ENCODE peak calls at places on chromosomes 12 and 14, in five cellular contexts. One of them, this sample, is unnamed.

GRCh38 chr12:13254311-13254710 is 57.8 kb downstream of the EMP1 start:
- DNase-seq in MCF 10A: no peak
- DNase-seq in testis: no peak
- DNase-seq in CD4-positive, alpha-beta T cell: no peak
- DNase-seq in tibial artery: no peak
- DNase-seq in this sample: no peak

GRCh38 chr12:21769311-21769710 is 5.2 kb downstream of the KCNJ8 start:
- DNase-seq in MCF 10A: no peak
- DNase-seq in testis: no peak
- DNase-seq in CD4-positive, alpha-beta T cell: no peak
- DNase-seq in tibial artery: no peak
- DNase-seq in this sample: no peak

GRCh38 chr12:15831315-15831993 is 42.3 kb upstream of the EPS8 start:
- DNase-seq in MCF 10A: no peak
- DNase-seq in testis: no peak
- DNase-seq in CD4-positive, alpha-beta T cell: no peak
- DNase-seq in tibial artery: no peak
- DNase-seq in this sample: no peak

GRCh38 chr12:89856431-89856830 is 147.8 kb upstream of the ATP2B1 start:
- DNase-seq in MCF 10A: no peak
- DNase-seq in testis: no peak
- DNase-seq in CD4-positive, alpha-beta T cell: no peak
- DNase-seq in tibial artery: no peak
- DNase-seq in this sample: no peak

GRCh38 chr12:132362966-132363660 is 33.7 kb upstream of the GALNT9 start:
- DNase-seq in MCF 10A: no peak
- DNase-seq in testis: no peak
- DNase-seq in CD4-positive, alpha-beta T cell: no peak
- DNase-seq in tibial artery: no peak
- DNase-seq in this sample: no peak

GRCh38 chr14:31194095-31194494 is 13.5 kb downstream of the HECTD1 start:
- DNase-seq in MCF 10A: no peak
- DNase-seq in testis: no peak
- DNase-seq in CD4-positive, alpha-beta T cell: no peak
- DNase-seq in tibial artery: no peak
- DNase-seq in this sample: no peak

GRCh38 chr12:110312581-110313360 is 31.7 kb downstream of the ATP2A2 start:
- DNase-seq in MCF 10A: peak; percentile 73
- DNase-seq in testis: no peak
- DNase-seq in CD4-positive, alpha-beta T cell: no peak
- DNase-seq in tibial artery: no peak
- DNase-seq in this sample: no peak

GRCh38 chr14:104333903-104334811 is 195.8 kb downstream of the KIF26A start:
- DNase-seq in MCF 10A: no peak
- DNase-seq in testis: peak; percentile 12
- DNase-seq in CD4-positive, alpha-beta T cell: no peak
- DNase-seq in tibial artery: no peak
- DNase-seq in this sample: no peak

GRCh38 chr12:59194794-59195193 is 274.5 kb upstream of the LRIG3 start:
- DNase-seq in MCF 10A: no peak
- DNase-seq in testis: no peak
- DNase-seq in CD4-positive, alpha-beta T cell: no peak
- DNase-seq in tibial artery: no peak
- DNase-seq in this sample: no peak

GRCh38 chr14:20657216-20658211 is 16.0 kb upstream of the OR6S1 start:
- DNase-seq in MCF 10A: peak; percentile 17
- DNase-seq in testis: no peak
- DNase-seq in CD4-positive, alpha-beta T cell: peak; percentile 12
- DNase-seq in tibial artery: no peak
- DNase-seq in this sample: peak; percentile 70

GRCh38 chr14:99716850-99717681 is 33.0 kb downstream of the CYP46A1 start:
- DNase-seq in MCF 10A: no peak
- DNase-seq in testis: no peak
- DNase-seq in CD4-positive, alpha-beta T cell: no peak
- DNase-seq in tibial artery: no peak
- DNase-seq in this sample: peak; percentile 6

GRCh38 chr12:76026643-76027063 is 4.9 kb downstream of the PHLDA1 start:
- DNase-seq in MCF 10A: peak; percentile 49
- DNase-seq in testis: no peak
- DNase-seq in CD4-positive, alpha-beta T cell: no peak
- DNase-seq in tibial artery: no peak
- DNase-seq in this sample: no peak

GRCh38 chr14:69354383-69355154 is 43.5 kb downstream of the ERH start:
- DNase-seq in MCF 10A: no peak
- DNase-seq in testis: no peak
- DNase-seq in CD4-positive, alpha-beta T cell: peak; percentile 24
- DNase-seq in tibial artery: no peak
- DNase-seq in this sample: no peak

GRCh38 chr12:124365726-124366430 is 71.0 kb downstream of the RFLNA start:
- DNase-seq in MCF 10A: no peak
- DNase-seq in testis: peak; percentile 53
- DNase-seq in CD4-positive, alpha-beta T cell: no peak
- DNase-seq in tibial artery: no peak
- DNase-seq in this sample: no peak

GRCh38 chr12:115010324-115010995 is 326.5 kb upstream of the TBX3 start:
- DNase-seq in MCF 10A: peak; percentile 93
- DNase-seq in testis: no peak
- DNase-seq in CD4-positive, alpha-beta T cell: no peak
- DNase-seq in tibial artery: no peak
- DNase-seq in this sample: no peak

GRCh38 chr12:67539946-67540345 is 108.6 kb upstream of the DYRK2 start:
- DNase-seq in MCF 10A: peak; percentile 46
- DNase-seq in testis: no peak
- DNase-seq in CD4-positive, alpha-beta T cell: no peak
- DNase-seq in tibial artery: no peak
- DNase-seq in this sample: no peak

This sample was measured in hepatocyte.